ENCODE peak calls at places on chromosomes 1 and 21, in seven cellular contexts. A, V, J, W, Q, S and E are unnamed samples.

GRCh38 chr1:180956028-180956640 is 43.4 kb downstream of the KIAA1614 start:
- DNase-seq in Q (no peak), A (no peak), V (no peak), W (no peak), S (no peak), J (no peak), E (no peak)

GRCh38 chr1:109944541-109944940 is 33.9 kb downstream of the CSF1 start:
- DNase-seq in J (no peak), W (no peak), S (no peak), A (no peak), V (peak), Q (no peak), E (no peak)

GRCh38 chr1:24294757-24295371 is 24.3 kb upstream of the GRHL3 start:
- DNase-seq in J (peak), Q (peak), W (no peak), S (no peak), A (no peak), V (peak), E (no peak)

GRCh38 chr1:40829631-40830245 is 32.4 kb downstream of the CITED4 start:
- DNase-seq in Q (no peak), J (no peak), S (no peak), W (no peak), A (no peak), V (no peak), E (no peak)

GRCh38 chr1:11144563-11145256 is 44.4 kb upstream of the ANGPTL7 start:
- DNase-seq in J (no peak), Q (no peak), S (no peak), W (no peak), A (no peak), V (no peak), E (no peak)

GRCh38 chr21:44773291-44773932 is 28.2 kb downstream of the UBE2G2 start:
- DNase-seq in S (no peak), Q (no peak), V (no peak), A (no peak), W (no peak), J (no peak), E (no peak)

GRCh38 chr1:95013948-95014574 is 58.7 kb downstream of the ALG14 start:
- DNase-seq in V (no peak), J (no peak), S (no peak), A (no peak), W (no peak), Q (peak), E (no peak)

GRCh38 chr1:179745131-179745611 is 2.1 kb downstream of the FAM163A start:
- DNase-seq in Q (no peak), W (no peak), A (no peak), S (no peak), V (no peak), J (no peak), E (no peak)

GRCh38 chr1:30929135-30929889 is 20.8 kb upstream of the SDC3 start:
- DNase-seq in W (no peak), V (peak), Q (peak), J (peak), A (peak), S (peak), E (peak)

GRCh38 chr1:7669559-7670208 is 101.4 kb upstream of the VAMP3 start:
- DNase-seq in W (no peak), A (peak), S (peak), V (peak), J (peak), Q (peak), E (peak)

GRCh38 chr1:76210130-76210529 is 135.6 kb downstream of the ST6GALNAC3 start:
- DNase-seq in V (no peak), J (no peak), S (no peak), W (no peak), A (no peak), Q (no peak), E (no peak)

GRCh38 chr1:174114788-174115448 is 44.4 kb upstream of the RABGAP1L start:
- DNase-seq in J (peak), V (peak), Q (peak), S (peak), W (peak), A (no peak), E (peak)

GRCh38 chr21:26140185-26140584 is 30.4 kb downstream of the APP start:
- DNase-seq in A (no peak), Q (peak), W (peak), S (no peak), J (peak), V (peak), E (no peak)

GRCh38 chr1:7508052-7508745 is 262.9 kb upstream of the VAMP3 start:
- DNase-seq in W (no peak), S (no peak), V (no peak), J (no peak), A (no peak), Q (no peak), E (no peak)

GRCh38 chr1:208600456-208600855 is 356.3 kb upstream of the PLXNA2 start:
- DNase-seq in S (no peak), J (no peak), V (no peak), W (no peak), Q (no peak), A (no peak), E (no peak)

GRCh38 chr1:14539953-14540563 is 58.4 kb upstream of the KAZN start:
- DNase-seq in W (no peak), S (no peak), V (no peak), J (no peak), Q (no peak), A (no peak), E (no peak)

GRCh38 chr1:161330346-161330745 is 16.2 kb downstream of the SDHC start:
- DNase-seq in A (no peak), Q (no peak), W (no peak), S (no peak), J (no peak), V (peak), E (no peak)

GRCh38 chr1:109181085-109181806 is 32.5 kb upstream of the SARS1 start:
- DNase-seq in J (peak), A (no peak), Q (peak), W (no peak), V (no peak), S (no peak), E (no peak)

GRCh38 chr1:6580119-6580587 is 359 bp downstream of the ZBTB48 start:
- DNase-seq in V (no peak), S (no peak), W (no peak), J (no peak), Q (no peak), A (no peak), E (no peak)

GRCh38 chr1:101316276-101316675 is 79.5 kb downstream of the S1PR1 start:
- DNase-seq in J (no peak), Q (no peak), V (no peak), W (peak), A (no peak), S (no peak), E (no peak)

GRCh38 chr1:156050376-156050775 is 3.2 kb downstream of the UBQLN4 start:
- DNase-seq in S (no peak), W (no peak), A (no peak), V (no peak), J (no peak), Q (no peak), E (no peak)

GRCh38 chr1:111126354-111126753 is 13.5 kb downstream of the DRAM2 start:
- DNase-seq in W (no peak), V (no peak), Q (no peak), A (no peak), S (no peak), J (no peak), E (no peak)

GRCh38 chr1:108646265-108646660 is 14.6 kb downstream of the HENMT1 start:
- DNase-seq in A (no peak), Q (no peak), S (no peak), V (no peak), J (no peak), W (no peak), E (no peak)